ENCODE peak calls at places on chromosomes 7 and 10, in nine cellular contexts. J is GM12865, T is WERI-Rb-1, S is SJSA1, F is heart left ventricle, Z is mucosa of descending colon, H is left lung, U is kidney epithelial cell, B is iPS DF 6.9. Y is an unnamed sample.

GRCh38 chr10:93566435-93567276 is at the start of gene FFAR4:
- DNase-seq in H (peak), F (peak), S (no peak), U (no peak), J (no peak), T (no peak), Z (peak), B (no peak), Y (peak)

GRCh38 chr7:42068554-42069280 is 168.3 kb downstream of the GLI3 start:
- DNase-seq in S (no peak), Z (no peak), H (no peak), U (no peak), T (no peak), J (no peak), B (no peak), F (no peak), Y (no peak)

GRCh38 chr7:54778696-54779285 is 19.8 kb upstream of the SEC61G start:
- DNase-seq in T (no peak), B (no peak), F (no peak), J (no peak), H (no peak), Z (no peak), S (no peak), U (no peak), Y (no peak)

GRCh38 chr7:31882187-31882586 is 188.0 kb downstream of the PDE1C start:
- DNase-seq in S (no peak), B (peak), U (no peak), H (no peak), Z (no peak), T (no peak), F (peak), J (no peak), Y (no peak)

GRCh38 chr7:2631924-2632716 is at the start of gene TTYH3:
- DNase-seq in F (no peak), H (no peak), S (no peak), J (peak), B (no peak), Z (peak), U (no peak), T (no peak), Y (no peak)

GRCh38 chr10:68897336-68897741 is 3.8 kb upstream of the DDX50 start:
- DNase-seq in S (peak), J (peak), H (no peak), B (no peak), Z (peak), U (peak), F (peak), T (peak), Y (no peak)

GRCh38 chr7:33072471-33072870 is 9.9 kb upstream of the NT5C3A start:
- DNase-seq in S (peak), H (no peak), T (no peak), J (no peak), U (no peak), B (no peak), Z (no peak), F (no peak), Y (no peak)

GRCh38 chr10:84293574-84294016 is 34.8 kb upstream of the CCSER2 start:
- DNase-seq in J (no peak), Z (no peak), H (no peak), S (no peak), B (no peak), T (peak), U (no peak), F (no peak), Y (no peak)

GRCh38 chr10:75347211-75347610 is 54.4 kb downstream of the ZNF503 start:
- DNase-seq in F (no peak), H (no peak), U (peak), J (no peak), T (peak), S (no peak), Z (no peak), B (no peak), Y (no peak)

GRCh38 chr10:71255817-71256660 is 43.7 kb downstream of the UNC5B start:
- DNase-seq in T (no peak), S (no peak), H (no peak), F (peak), U (no peak), B (no peak), J (no peak), Z (peak), Y (peak)

GRCh38 chr10:6396652-6397051 is 183.4 kb downstream of the PRKCQ start:
- DNase-seq in S (no peak), T (no peak), J (no peak), U (no peak), Z (no peak), F (no peak), B (no peak), H (no peak), Y (no peak)

GRCh38 chr7:47404005-47404404 is 177.9 kb downstream of the TNS3 start:
- DNase-seq in H (no peak), T (no peak), U (no peak), Z (no peak), B (no peak), J (no peak), F (no peak), S (no peak), Y (no peak)

GRCh38 chr7:88102686-88103085 is 117.2 kb downstream of the SRI start:
- DNase-seq in F (no peak), B (no peak), H (no peak), T (no peak), S (no peak), Z (no peak), U (no peak), J (no peak), Y (no peak)

GRCh38 chr7:139536158-139536557 is 12.7 kb downstream of the CLEC2L start:
- DNase-seq in H (no peak), F (no peak), J (no peak), U (no peak), Z (no peak), B (no peak), S (no peak), T (no peak), Y (no peak)

GRCh38 chr7:15889501-15889900 is 203.0 kb upstream of the MEOX2 start:
- DNase-seq in B (no peak), H (no peak), Z (peak), S (no peak), U (no peak), J (no peak), F (peak), T (peak), Y (no peak)

GRCh38 chr7:146291900-146292299 is 175.3 kb downstream of the CNTNAP2 start:
- DNase-seq in S (no peak), Z (no peak), U (no peak), T (no peak), F (no peak), B (no peak), J (no peak), H (no peak), Y (no peak)

GRCh38 chr7:157719008-157719682 is 382.3 kb downstream of the DNAJB6 start:
- DNase-seq in H (no peak), F (no peak), Z (no peak), B (no peak), S (no peak), U (no peak), J (no peak), T (no peak), Y (no peak)

GRCh38 chr7:75572396-75572795 is 80.3 kb downstream of the SPDYE5 start:
- DNase-seq in J (no peak), T (no peak), Z (no peak), S (no peak), B (no peak), H (no peak), U (no peak), F (no peak), Y (no peak)

GRCh38 chr7:111728635-111728995 is 166.3 kb upstream of the IMMP2L start:
- DNase-seq in S (no peak), Z (no peak), H (no peak), U (no peak), T (no peak), B (no peak), J (no peak), F (no peak), Y (no peak)
- H3K4me3 ChIP-seq in S (no peak), Z (no peak), H (no peak), U (peak), T (no peak), B (no peak), J (no peak), F (no peak), Y (no peak)

DNA sequence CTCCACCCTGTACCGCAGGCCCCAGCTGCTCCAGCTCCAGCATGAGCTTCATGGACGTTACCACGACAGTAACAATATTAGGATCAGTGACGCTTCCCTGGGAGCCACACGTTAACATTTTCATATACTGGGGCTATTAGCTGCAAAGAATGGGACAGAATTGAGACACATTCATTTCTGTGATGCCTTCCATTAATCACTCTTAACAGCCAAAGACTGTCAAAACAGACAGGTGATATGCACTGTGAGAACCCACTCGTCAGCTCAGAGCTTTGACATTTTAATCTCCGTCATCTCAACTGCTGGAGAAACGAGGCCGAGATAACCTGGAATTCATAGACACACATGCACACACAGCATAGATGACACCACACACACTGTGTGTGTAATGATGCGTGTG is 408.4 kb upstream of the SHH start:
- DNase-seq in U (no peak), S (no peak), H (no peak), J (no peak), F (no peak), Z (no peak), T (no peak), B (no peak), Y (no peak)
- H3K4me3 ChIP-seq in U (no peak), S (no peak), H (no peak), J (no peak), F (no peak), Z (no peak), T (no peak), B (no peak), Y (no peak)

GRCh38 chr7:27155816-27156507 is 513 bp downstream of the HOXA7 start:
- DNase-seq in J (no peak), B (no peak), S (peak), H (peak), T (peak), U (no peak), Z (no peak), F (peak), Y (peak)

GRCh38 chr7:27158436-27159277 is 2.2 kb upstream of the HOXA7 start:
- DNase-seq in U (no peak), J (no peak), Z (no peak), T (peak), F (no peak), S (no peak), H (peak), B (no peak), Y (no peak)

GRCh38 chr7:27157717-27158431 is 1.4 kb upstream of the HOXA7 start:
- DNase-seq in F (no peak), Z (peak), T (peak), U (no peak), S (no peak), H (peak), B (no peak), J (no peak), Y (no peak)

GRCh38 chr7:27156508-27156898 is at the start of gene HOXA7:
- DNase-seq in T (peak), B (no peak), S (no peak), J (no peak), Z (peak), U (no peak), F (no peak), H (peak), Y (peak)

GRCh38 chr7:27156901-27157716 is 634 bp upstream of the HOXA7 start:
- DNase-seq in S (no peak), U (no peak), F (peak), H (peak), J (no peak), B (no peak), T (no peak), Z (no peak), Y (peak)
- H3K4me3 ChIP-seq in S (peak), U (peak), F (no peak), H (peak), J (no peak), B (no peak), T (peak), Z (peak), Y (no peak)

DNA sequence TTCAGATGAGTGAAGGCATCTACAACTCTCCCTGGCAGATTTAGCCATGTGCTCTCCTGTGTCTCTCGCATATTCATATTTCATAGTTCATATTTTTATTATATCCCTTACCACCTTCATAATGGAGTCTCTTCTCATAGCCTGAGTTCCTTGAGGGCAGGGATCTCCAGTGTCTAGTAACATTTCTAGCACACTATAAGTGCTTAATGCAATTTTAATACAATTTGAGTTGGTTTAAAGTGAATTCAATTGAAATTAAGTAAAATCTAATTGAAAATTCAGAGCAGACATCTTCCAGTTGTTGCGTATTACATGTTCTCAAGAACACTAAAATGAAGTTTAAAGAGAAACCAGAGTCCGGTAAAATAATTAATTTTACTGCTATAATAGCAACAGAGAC is 163.6 kb upstream of the GNAI1 start:
- DNase-seq in J (no peak), F (no peak), S (no peak), H (no peak), B (no peak), Z (no peak), T (no peak), U (no peak), Y (no peak)
- H3K4me3 ChIP-seq in J (no peak), F (no peak), S (no peak), H (no peak), B (no peak), Z (no peak), T (no peak), U (no peak), Y (no peak)

GRCh38 chr7:20798081-20798693 is 11.5 kb upstream of the SP8 start:
- DNase-seq in U (no peak), T (peak), Z (peak), S (peak), H (peak), F (peak), B (no peak), J (peak), Y (peak)
- H3K4me3 ChIP-seq in U (peak), T (peak), Z (no peak), S (peak), H (peak), F (peak), B (peak), J (peak), Y (peak)

DNA sequence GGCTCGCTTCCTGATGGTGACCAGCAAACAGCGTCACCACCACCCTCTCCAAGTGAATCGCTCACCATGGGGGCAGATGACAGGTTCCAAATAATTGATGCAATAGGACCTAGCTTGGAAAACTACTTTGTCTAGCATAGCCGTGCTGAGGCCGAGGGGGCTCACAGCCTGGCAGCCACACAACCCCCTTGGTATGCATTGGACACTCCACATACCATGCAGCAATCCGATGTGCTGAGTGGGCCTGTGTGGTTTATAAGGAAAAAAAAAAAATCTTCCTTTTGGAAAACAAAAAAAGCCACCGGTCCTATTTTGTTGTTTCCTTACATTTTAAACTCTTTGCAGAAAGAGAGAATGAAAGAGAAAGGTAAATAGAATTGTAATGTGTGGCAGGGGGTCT is 15.1 kb downstream of the GATA3 start:
- DNase-seq in J (no peak), U (no peak), Z (no peak), H (no peak), B (no peak), T (no peak), S (peak), F (no peak), Y (no peak)
- H3K4me3 ChIP-seq in J (no peak), U (no peak), Z (no peak), H (no peak), B (no peak), T (no peak), S (no peak), F (no peak), Y (no peak)

DNA sequence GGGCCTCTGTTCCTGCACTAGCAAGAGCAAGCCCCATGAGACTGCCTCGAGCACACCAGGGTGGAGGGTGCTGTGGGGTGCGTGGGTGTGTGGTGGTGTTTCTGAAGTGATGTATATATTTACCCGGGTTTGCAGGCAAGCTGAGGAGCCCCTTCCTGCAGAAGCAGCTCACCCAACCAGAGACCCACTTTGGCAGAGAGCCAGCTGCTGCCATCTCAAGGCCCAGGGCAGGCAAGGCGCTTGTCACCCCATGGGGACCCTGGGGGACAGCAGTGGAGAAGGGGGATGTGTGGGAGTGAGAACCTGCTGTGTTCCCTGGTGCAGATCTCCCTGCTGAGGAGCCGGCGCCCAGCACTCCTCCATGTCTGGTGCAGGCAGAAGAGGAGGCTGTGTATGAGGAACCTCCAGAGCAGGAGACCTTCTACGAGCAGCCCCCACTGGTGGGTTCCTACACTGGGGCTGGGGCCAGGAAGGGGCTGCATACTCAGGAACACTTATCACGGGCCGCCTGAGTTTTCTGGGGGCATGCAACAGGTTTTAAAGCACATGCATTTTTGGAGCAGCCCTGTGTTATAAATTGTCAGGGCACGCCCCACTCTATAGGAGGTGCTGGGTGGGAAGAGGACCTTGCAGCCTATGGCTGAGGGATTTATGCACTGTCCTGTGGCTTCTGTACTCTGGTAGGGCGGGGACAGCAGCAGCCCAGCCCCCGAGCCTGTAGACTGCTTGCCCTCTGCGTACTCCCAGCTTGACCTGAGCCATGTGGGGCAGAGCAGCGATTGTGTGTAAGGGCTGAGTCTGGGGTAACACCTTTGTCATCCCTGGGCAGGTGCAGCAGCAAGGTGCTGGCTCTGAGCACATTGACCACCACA is 5.9 kb downstream of the PGAM2 start:
- DNase-seq in H (peak), B (no peak), J (peak), T (no peak), U (no peak), F (no peak), Z (no peak), S (no peak), Y (no peak)
- H3K4me3 ChIP-seq in H (no peak), B (no peak), J (no peak), T (no peak), U (no peak), F (no peak), Z (no peak), S (no peak), Y (no peak)

GRCh38 chr7:121313793-121314676 is 14.8 kb upstream of the WNT16 start:
- DNase-seq in F (no peak), Z (peak), S (peak), H (no peak), U (peak), J (peak), B (no peak), T (no peak), Y (no peak)

GRCh38 chr7:121313220-121313792 is 15.5 kb upstream of the WNT16 start:
- DNase-seq in F (no peak), B (no peak), Z (peak), T (no peak), U (no peak), H (no peak), J (no peak), S (no peak), Y (no peak)
- H3K4me3 ChIP-seq in F (no peak), B (no peak), Z (no peak), T (no peak), U (no peak), H (no peak), J (no peak), S (no peak), Y (no peak)

DNA sequence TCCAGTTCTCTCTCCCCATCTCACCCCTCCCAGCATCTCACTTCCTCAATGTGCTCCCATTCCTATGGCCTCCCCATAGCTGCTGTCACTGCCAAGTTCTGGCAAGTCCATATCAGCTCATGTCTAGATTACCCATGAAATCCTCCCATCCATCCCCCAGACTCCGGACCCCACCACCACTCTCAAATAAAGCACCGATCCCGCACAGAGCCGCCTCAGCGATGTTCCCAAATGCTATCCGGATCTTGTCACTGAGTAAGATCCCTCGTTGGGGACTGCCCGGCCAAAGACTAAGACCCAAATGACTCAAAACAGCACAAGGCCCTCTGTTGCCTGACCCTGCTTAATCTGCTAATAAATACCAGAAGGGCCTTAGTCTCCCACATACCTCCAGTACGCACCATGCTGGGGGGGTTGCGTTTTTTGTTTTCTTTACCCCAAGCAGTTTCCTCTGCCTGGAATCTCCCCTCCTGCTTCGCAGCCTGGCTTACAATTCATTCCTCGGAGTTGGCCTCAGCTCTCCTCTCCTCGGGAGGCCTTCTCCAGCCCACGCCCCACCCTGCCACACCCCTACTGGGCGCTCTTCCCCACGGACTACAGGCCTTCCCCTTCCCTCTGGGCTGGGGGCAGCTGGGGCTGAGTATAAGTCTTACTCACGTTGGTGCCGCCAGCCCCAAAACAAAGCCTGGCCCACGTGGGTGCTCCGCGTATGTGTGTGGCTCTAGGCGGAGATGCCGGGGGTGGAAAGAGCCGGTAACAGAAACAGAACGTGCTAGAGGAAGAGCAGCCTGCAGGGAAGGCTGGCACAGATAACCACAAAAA is 1.8 kb upstream of the DUSP5 start:
- DNase-seq in Z (peak), T (peak), B (no peak), S (peak), F (peak), H (peak), J (peak), U (peak), Y (no peak)
- H3K4me3 ChIP-seq in Z (no peak), T (peak), B (peak), S (peak), F (peak), H (peak), J (peak), U (peak), Y (no peak)

GRCh38 chr10:59285073-59285472 is 77.3 kb downstream of the FAM13C start:
- DNase-seq in U (no peak), H (no peak), F (no peak), Z (no peak), S (no peak), T (no peak), J (no peak), B (no peak), Y (no peak)

GRCh38 chr10:59281861-59282260 is 80.5 kb downstream of the FAM13C start:
- DNase-seq in Z (no peak), T (no peak), S (no peak), H (no peak), B (no peak), U (no peak), F (no peak), J (no peak), Y (no peak)

GRCh38 chr10:59285848-59286247 is 76.5 kb downstream of the FAM13C start:
- DNase-seq in T (no peak), H (no peak), Z (no peak), S (no peak), B (no peak), F (no peak), U (no peak), J (no peak), Y (no peak)

GRCh38 chr10:59284111-59284975 is 78.0 kb downstream of the FAM13C start:
- DNase-seq in U (no peak), Z (no peak), S (no peak), B (no peak), J (no peak), H (no peak), F (no peak), T (no peak), Y (no peak)

GRCh38 chr10:59283456-59284082 is 78.8 kb downstream of the FAM13C start:
- DNase-seq in Z (no peak), F (no peak), J (no peak), B (no peak), S (no peak), T (no peak), U (no peak), H (no peak), Y (no peak)
- H3K4me3 ChIP-seq in Z (no peak), F (no peak), J (no peak), B (no peak), S (no peak), T (no peak), U (no peak), H (no peak), Y (no peak)

Y was measured in pancreas.